ENCODE peak calls at places on chromosome 14, in seven cellular contexts. One of them, this sample, is unnamed.

GRCh38 chr14:89912667-89913211 is 41.8 kb downstream of the EFCAB11 start:
- DNase-seq in endothelial cell of umbilical vein: peak; percentile 87
- DNase-seq in spleen: no peak
- DNase-seq in brain microvascular endothelial cell: peak; percentile 97
- DNase-seq in IMR-90: peak; percentile 97
- DNase-seq in pancreas: no peak
- DNase-seq in K562: no peak
- DNase-seq in this sample: no peak

GRCh38 chr14:73760598-73761586 is 46.7 kb upstream of the PNMA1 start:
- DNase-seq in endothelial cell of umbilical vein: no peak
- DNase-seq in spleen: no peak
- DNase-seq in brain microvascular endothelial cell: no peak
- DNase-seq in IMR-90: no peak
- DNase-seq in pancreas: no peak
- DNase-seq in K562: no peak
- DNase-seq in this sample: no peak

GRCh38 chr14:94827711-94828505 is 58.0 kb upstream of the GSC start:
- DNase-seq in endothelial cell of umbilical vein: no peak
- DNase-seq in spleen: no peak
- DNase-seq in brain microvascular endothelial cell: no peak
- DNase-seq in IMR-90: no peak
- DNase-seq in pancreas: no peak
- DNase-seq in K562: no peak
- DNase-seq in this sample: no peak

GRCh38 chr14:63893701-63894458 is 41.1 kb downstream of the SYNE2 start:
- DNase-seq in endothelial cell of umbilical vein: peak; percentile 75
- DNase-seq in spleen: no peak
- DNase-seq in brain microvascular endothelial cell: peak; percentile 78
- DNase-seq in IMR-90: peak; percentile 91
- DNase-seq in pancreas: peak; percentile 30
- DNase-seq in K562: no peak
- DNase-seq in this sample: no peak

GRCh38 chr14:39219075-39219499 is 14.6 kb upstream of the MIA2 start:
- DNase-seq in endothelial cell of umbilical vein: peak; percentile 89
- DNase-seq in spleen: no peak
- DNase-seq in brain microvascular endothelial cell: peak; percentile 45
- DNase-seq in IMR-90: peak; percentile 2
- DNase-seq in pancreas: no peak
- DNase-seq in K562: no peak
- DNase-seq in this sample: no peak

GRCh38 chr14:80867091-80867490 is 74.4 kb downstream of the CEP128 start:
- DNase-seq in endothelial cell of umbilical vein: no peak
- DNase-seq in spleen: no peak
- DNase-seq in brain microvascular endothelial cell: no peak
- DNase-seq in IMR-90: peak; percentile 31
- DNase-seq in pancreas: no peak
- DNase-seq in K562: no peak
- DNase-seq in this sample: no peak

GRCh38 chr14:26730929-26731618 is 133.2 kb upstream of the NOVA1 start:
- DNase-seq in endothelial cell of umbilical vein: peak; percentile 39
- DNase-seq in spleen: no peak
- DNase-seq in brain microvascular endothelial cell: no peak
- DNase-seq in IMR-90: peak; percentile 3
- DNase-seq in pancreas: no peak
- DNase-seq in K562: peak; percentile 7
- DNase-seq in this sample: no peak

GRCh38 chr14:62694075-62694474 is 351.2 kb downstream of the KCNH5 start:
- DNase-seq in endothelial cell of umbilical vein: no peak
- DNase-seq in spleen: no peak
- DNase-seq in brain microvascular endothelial cell: peak; percentile 56
- DNase-seq in IMR-90: peak; percentile 99
- DNase-seq in pancreas: no peak
- DNase-seq in K562: no peak
- DNase-seq in this sample: no peak

GRCh38 chr14:20458031-20458789 is 3.0 kb downstream of the PIP4P1 start:
- DNase-seq in endothelial cell of umbilical vein: no peak
- DNase-seq in spleen: no peak
- DNase-seq in brain microvascular endothelial cell: no peak
- DNase-seq in IMR-90: no peak
- DNase-seq in pancreas: no peak
- DNase-seq in K562: no peak
- DNase-seq in this sample: no peak

GRCh38 chr14:91968280-91968679 is 20.8 kb upstream of the FBLN5 start:
- DNase-seq in endothelial cell of umbilical vein: no peak
- DNase-seq in spleen: no peak
- DNase-seq in brain microvascular endothelial cell: no peak
- DNase-seq in IMR-90: no peak
- DNase-seq in pancreas: no peak
- DNase-seq in K562: no peak
- DNase-seq in this sample: no peak

GRCh38 chr14:65972891-65973290 is 513.3 kb upstream of the CCDC196 start:
- DNase-seq in endothelial cell of umbilical vein: no peak
- DNase-seq in spleen: no peak
- DNase-seq in brain microvascular endothelial cell: no peak
- DNase-seq in IMR-90: peak; percentile 44
- DNase-seq in pancreas: no peak
- DNase-seq in K562: no peak
- DNase-seq in this sample: no peak

GRCh38 chr14:106269029-106269428 is 742.6 kb downstream of the TMEM121 start:
- DNase-seq in endothelial cell of umbilical vein: no peak
- DNase-seq in spleen: no peak
- DNase-seq in brain microvascular endothelial cell: no peak
- DNase-seq in IMR-90: no peak
- DNase-seq in pancreas: no peak
- DNase-seq in K562: no peak
- DNase-seq in this sample: no peak

GRCh38 chr14:85824526-85824925 is 294.6 kb downstream of the FLRT2 start:
- DNase-seq in endothelial cell of umbilical vein: no peak
- DNase-seq in spleen: no peak
- DNase-seq in brain microvascular endothelial cell: no peak
- DNase-seq in IMR-90: no peak
- DNase-seq in pancreas: no peak
- DNase-seq in K562: no peak
- DNase-seq in this sample: no peak

GRCh38 chr14:56284641-56285040 is 166.4 kb downstream of the PELI2 start:
- DNase-seq in endothelial cell of umbilical vein: no peak
- DNase-seq in spleen: no peak
- DNase-seq in brain microvascular endothelial cell: no peak
- DNase-seq in IMR-90: peak; percentile 46
- DNase-seq in pancreas: no peak
- DNase-seq in K562: no peak
- DNase-seq in this sample: no peak

GRCh38 chr14:25233613-25234012 is 183.7 kb upstream of the STXBP6 start:
- DNase-seq in endothelial cell of umbilical vein: no peak
- DNase-seq in spleen: no peak
- DNase-seq in brain microvascular endothelial cell: no peak
- DNase-seq in IMR-90: no peak
- DNase-seq in pancreas: no peak
- DNase-seq in K562: no peak
- DNase-seq in this sample: no peak

GRCh38 chr14:94363171-94363624 is 25.2 kb downstream of the SERPINA1 start:
- DNase-seq in endothelial cell of umbilical vein: no peak
- DNase-seq in spleen: no peak
- DNase-seq in brain microvascular endothelial cell: no peak
- DNase-seq in IMR-90: no peak
- DNase-seq in pancreas: no peak
- DNase-seq in K562: no peak
- DNase-seq in this sample: peak; percentile 23

GRCh38 chr14:55514819-55515470 is 65.1 kb upstream of the KTN1 start:
- DNase-seq in endothelial cell of umbilical vein: peak; percentile 93
- DNase-seq in spleen: no peak
- DNase-seq in brain microvascular endothelial cell: peak; percentile 32
- DNase-seq in IMR-90: peak; percentile 87
- DNase-seq in pancreas: no peak
- DNase-seq in K562: no peak
- DNase-seq in this sample: no peak

GRCh38 chr14:92637228-92637627 is 111.2 kb downstream of the LGMN start:
- DNase-seq in endothelial cell of umbilical vein: no peak
- DNase-seq in spleen: peak; percentile 49
- DNase-seq in brain microvascular endothelial cell: peak; percentile 49
- DNase-seq in IMR-90: peak; percentile 52
- DNase-seq in pancreas: no peak
- DNase-seq in K562: no peak
- DNase-seq in this sample: no peak

GRCh38 chr14:55451398-55451797 is 11.0 kb upstream of the TBPL2 start:
- DNase-seq in endothelial cell of umbilical vein: peak; percentile 84
- DNase-seq in spleen: no peak
- DNase-seq in brain microvascular endothelial cell: no peak
- DNase-seq in IMR-90: peak; percentile 25
- DNase-seq in pancreas: no peak
- DNase-seq in K562: no peak
- DNase-seq in this sample: no peak

GRCh38 chr14:55383541-55384140 is 28.0 kb downstream of the ATG14 start:
- DNase-seq in endothelial cell of umbilical vein: no peak
- DNase-seq in spleen: no peak
- DNase-seq in brain microvascular endothelial cell: no peak
- DNase-seq in IMR-90: no peak
- DNase-seq in pancreas: no peak
- DNase-seq in K562: peak; percentile 69
- DNase-seq in this sample: no peak

GRCh38 chr14:74207943-74208342 is 31.3 kb upstream of the VSX2 start:
- DNase-seq in endothelial cell of umbilical vein: no peak
- DNase-seq in spleen: no peak
- DNase-seq in brain microvascular endothelial cell: no peak
- DNase-seq in IMR-90: no peak
- DNase-seq in pancreas: no peak
- DNase-seq in K562: no peak
- DNase-seq in this sample: no peak

GRCh38 chr14:22152161-22152870 is 436.7 kb downstream of the DAD1 start:
- DNase-seq in endothelial cell of umbilical vein: no peak
- DNase-seq in spleen: no peak
- DNase-seq in brain microvascular endothelial cell: no peak
- DNase-seq in IMR-90: no peak
- DNase-seq in pancreas: no peak
- DNase-seq in K562: no peak
- DNase-seq in this sample: no peak

GRCh38 chr14:22598896-22599244 is 770 bp downstream of the ABHD4 start:
- DNase-seq in endothelial cell of umbilical vein: peak; percentile 74
- DNase-seq in spleen: no peak
- DNase-seq in brain microvascular endothelial cell: peak; percentile 53
- DNase-seq in IMR-90: peak; percentile 71
- DNase-seq in pancreas: peak; percentile 58
- DNase-seq in K562: peak; percentile 53
- DNase-seq in this sample: peak; percentile 56

GRCh38 chr14:50772361-50772760 is 58.6 kb downstream of the NIN start:
- DNase-seq in endothelial cell of umbilical vein: no peak
- DNase-seq in spleen: no peak
- DNase-seq in brain microvascular endothelial cell: peak; percentile 59
- DNase-seq in IMR-90: peak; percentile 80
- DNase-seq in pancreas: no peak
- DNase-seq in K562: no peak
- DNase-seq in this sample: no peak

GRCh38 chr14:32038876-32039275 is 38.2 kb upstream of the ARHGAP5 start:
- DNase-seq in endothelial cell of umbilical vein: no peak
- DNase-seq in spleen: no peak
- DNase-seq in brain microvascular endothelial cell: no peak
- DNase-seq in IMR-90: peak; percentile 1
- DNase-seq in pancreas: no peak
- DNase-seq in K562: no peak
- DNase-seq in this sample: no peak

GRCh38 chr14:91019673-91020072 is 40.8 kb downstream of the RPS6KA5 start:
- DNase-seq in endothelial cell of umbilical vein: no peak
- DNase-seq in spleen: no peak
- DNase-seq in brain microvascular endothelial cell: no peak
- DNase-seq in IMR-90: no peak
- DNase-seq in pancreas: no peak
- DNase-seq in K562: no peak
- DNase-seq in this sample: no peak

GRCh38 chr14:92902726-92903125 is 20.2 kb upstream of the CHGA start:
- DNase-seq in endothelial cell of umbilical vein: no peak
- DNase-seq in spleen: no peak
- DNase-seq in brain microvascular endothelial cell: no peak
- DNase-seq in IMR-90: no peak
- DNase-seq in pancreas: no peak
- DNase-seq in K562: no peak
- DNase-seq in this sample: no peak

GRCh38 chr14:65203574-65203973 is 101.3 kb upstream of the MAX start:
- DNase-seq in endothelial cell of umbilical vein: no peak
- DNase-seq in spleen: no peak
- DNase-seq in brain microvascular endothelial cell: no peak
- DNase-seq in IMR-90: no peak
- DNase-seq in pancreas: no peak
- DNase-seq in K562: no peak
- DNase-seq in this sample: no peak

GRCh38 chr14:69547701-69548348 is 26.8 kb downstream of the CCDC177 start:
- DNase-seq in endothelial cell of umbilical vein: no peak
- DNase-seq in spleen: no peak
- DNase-seq in brain microvascular endothelial cell: peak; percentile 14
- DNase-seq in IMR-90: no peak
- DNase-seq in pancreas: no peak
- DNase-seq in K562: peak; percentile 68
- DNase-seq in this sample: peak; percentile 82

GRCh38 chr14:75429562-75429961 is 1.7 kb downstream of the JDP2 start:
- DNase-seq in endothelial cell of umbilical vein: no peak
- DNase-seq in spleen: no peak
- DNase-seq in brain microvascular endothelial cell: no peak
- DNase-seq in IMR-90: no peak
- DNase-seq in pancreas: no peak
- DNase-seq in K562: no peak
- DNase-seq in this sample: no peak
- H3K4me3 ChIP-seq in endothelial cell of umbilical vein: no peak overlapping the region
- H3K4me3 ChIP-seq in spleen: peak overlapping the region; percentile 58
- H3K4me3 ChIP-seq in brain microvascular endothelial cell: no peak overlapping the region
- H3K4me3 ChIP-seq in IMR-90: peak overlapping the region; percentile 58
- H3K4me3 ChIP-seq in pancreas: no peak overlapping the region
- H3K4me3 ChIP-seq in K562: no peak overlapping the region
- H3K4me3 ChIP-seq in this sample: peak overlapping the region; percentile 60

GRCh38 chr14:59638885-59639284 is 62.3 kb upstream of the CCDC175 start:
- DNase-seq in endothelial cell of umbilical vein: no peak
- DNase-seq in spleen: no peak
- DNase-seq in brain microvascular endothelial cell: no peak
- DNase-seq in IMR-90: no peak
- DNase-seq in pancreas: no peak
- DNase-seq in K562: no peak
- DNase-seq in this sample: no peak
- H3K27me3 ChIP-seq in endothelial cell of umbilical vein: peaks cover 3% of the 10 kb centered on the region
- H3K27me3 ChIP-seq in spleen: no peaks in the 10 kb centered on the region
- H3K27me3 ChIP-seq in brain microvascular endothelial cell: no peaks in the 10 kb centered on the region
- H3K27me3 ChIP-seq in IMR-90: no peaks in the 10 kb centered on the region
- H3K27me3 ChIP-seq in pancreas: no peaks in the 10 kb centered on the region
- H3K27me3 ChIP-seq in K562: no peaks in the 10 kb centered on the region
- H3K27me3 ChIP-seq in this sample: no peaks in the 10 kb centered on the region

DNA sequence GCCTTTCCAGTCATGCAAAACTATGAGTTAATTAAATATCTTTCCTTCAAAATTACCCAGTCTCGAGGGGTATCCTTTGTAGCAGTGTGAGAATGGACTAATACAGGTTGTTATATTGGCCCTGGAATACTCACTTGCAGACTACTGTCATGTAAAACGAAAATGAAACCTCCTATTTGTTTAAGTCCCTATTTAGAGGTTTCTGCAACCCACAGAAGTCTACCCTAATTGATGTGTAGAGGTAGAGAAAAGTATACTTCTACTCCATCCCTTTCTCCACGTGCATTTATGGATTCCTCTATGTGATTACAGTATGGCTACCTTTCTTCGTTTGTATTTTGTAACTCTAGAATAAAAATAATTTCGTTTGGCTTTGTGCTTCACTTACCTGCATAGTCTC is 371.1 kb downstream of the FSCB start:
- DNase-seq in endothelial cell of umbilical vein: no peak
- DNase-seq in spleen: no peak
- DNase-seq in brain microvascular endothelial cell: no peak
- DNase-seq in IMR-90: no peak
- DNase-seq in pancreas: no peak
- DNase-seq in K562: no peak
- DNase-seq in this sample: no peak
- H3K4me3 ChIP-seq in endothelial cell of umbilical vein: no peak overlapping the region
- H3K4me3 ChIP-seq in spleen: no peak overlapping the region
- H3K4me3 ChIP-seq in brain microvascular endothelial cell: no peak overlapping the region
- H3K4me3 ChIP-seq in IMR-90: no peak overlapping the region
- H3K4me3 ChIP-seq in pancreas: no peak overlapping the region
- H3K4me3 ChIP-seq in K562: no peak overlapping the region
- H3K4me3 ChIP-seq in this sample: no peak overlapping the region

GRCh38 chr14:96746101-96746500 is 51.1 kb upstream of the VRK1 start:
- DNase-seq in endothelial cell of umbilical vein: peak; percentile 3
- DNase-seq in spleen: no peak
- DNase-seq in brain microvascular endothelial cell: no peak
- DNase-seq in IMR-90: no peak
- DNase-seq in pancreas: no peak
- DNase-seq in K562: no peak
- DNase-seq in this sample: no peak
- H3K27me3 ChIP-seq in endothelial cell of umbilical vein: peaks cover 3% of the 10 kb centered on the region
- H3K27me3 ChIP-seq in spleen: peaks cover 8% of the 10 kb centered on the region
- H3K27me3 ChIP-seq in brain microvascular endothelial cell: no peaks in the 10 kb centered on the region
- H3K27me3 ChIP-seq in IMR-90: peaks cover 23% of the 10 kb centered on the region
- H3K27me3 ChIP-seq in pancreas: no peaks in the 10 kb centered on the region
- H3K27me3 ChIP-seq in K562: peaks cover 66% of the 10 kb centered on the region
- H3K27me3 ChIP-seq in this sample: peaks cover 8% of the 10 kb centered on the region

This sample was measured in left lung.